ENCODE peak calls at places on chromosome 17, in six cellular contexts. G is testis, X is breast epithelium, V is fibroblast of lung, I is neural progenitor cell, L is right cardiac atrium. A is an unnamed sample.
A peak's percentile ranks its signal among the peaks of the same experiment; 100 is the strongest.

GRCh38 chr17:63476494-63476856 is 386 bp upstream of the ACE start:
- DNase-seq in L (peak; percentile 51), I (peak; percentile 71), G (no peak), V (no peak), X (no peak), A (no peak)

GRCh38 chr17:13600475-13601316 is 1.0 kb downstream of the HS3ST3A1 start:
- DNase-seq in L (peak; percentile 47), I (peak; percentile 73), X (no peak), V (peak; percentile 38), G (no peak), A (no peak)

GRCh38 chr17:66123163-66123562 is 68.8 kb downstream of the CEP112 start:
- DNase-seq in X (no peak), V (peak; percentile 28), G (no peak), L (no peak), I (peak; percentile 4), A (peak; percentile 5)

GRCh38 chr17:16980813-16981731 is 9.2 kb upstream of the TNFRSF13B start:
- DNase-seq in X (no peak), I (no peak), G (no peak), L (no peak), V (no peak), A (no peak)

GRCh38 chr17:72360386-72360940 is 239.6 kb downstream of the SOX9 start:
- DNase-seq in V (no peak), L (no peak), G (no peak), X (no peak), I (no peak), A (no peak)

GRCh38 chr17:42685831-42686230 is 3.5 kb downstream of the CNTNAP1 start:
- DNase-seq in X (no peak), L (peak; percentile 43), V (no peak), I (no peak), G (no peak), A (no peak)

GRCh38 chr17:67434061-67434525 is 57.0 kb downstream of the PITPNC1 start:
- DNase-seq in L (peak; percentile 80), G (no peak), I (no peak), V (no peak), X (no peak), A (peak; percentile 81)

GRCh38 chr17:28993645-28994426 is 12.0 kb downstream of the SEZ6 start:
- DNase-seq in G (no peak), I (no peak), V (no peak), X (no peak), L (no peak), A (no peak)

GRCh38 chr17:3796822-3797170 is 4.2 kb downstream of the ITGAE start:
- DNase-seq in X (no peak), V (no peak), L (no peak), I (no peak), G (no peak), A (no peak)

GRCh38 chr17:39659286-39660010 is 5.7 kb upstream of the TCAP start:
- DNase-seq in X (no peak), G (no peak), V (no peak), L (peak; percentile 63), I (no peak), A (no peak)

GRCh38 chr17:37190493-37190892 is 185.3 kb upstream of the C17orf78 start:
- DNase-seq in G (no peak), V (no peak), I (no peak), X (no peak), L (no peak), A (no peak)

GRCh38 chr17:9883451-9883850 is 21.6 kb downstream of the RCVRN start:
- DNase-seq in V (no peak), I (no peak), X (no peak), G (no peak), L (no peak), A (no peak)

GRCh38 chr17:79231766-79232287 is 157.2 kb downstream of the ENGASE start:
- DNase-seq in V (no peak), X (no peak), L (no peak), I (no peak), G (no peak), A (no peak)

GRCh38 chr17:72702136-72702735 is 390.3 kb downstream of the SLC39A11 start:
- DNase-seq in V (peak; percentile 72), I (no peak), G (no peak), X (no peak), L (no peak), A (peak; percentile 68)

GRCh38 chr17:65466547-65466946 is 94.9 kb downstream of the AXIN2 start:
- DNase-seq in I (no peak), G (no peak), V (no peak), X (no peak), L (no peak), A (no peak)

GRCh38 chr17:79844869-79845600 is 5.8 kb upstream of the CBX4 start:
- DNase-seq in X (no peak), V (no peak), G (no peak), L (peak; percentile 85), I (peak; percentile 85), A (peak; percentile 60)

GRCh38 chr17:41494524-41494923 is 4.8 kb upstream of the KRT36 start:
- DNase-seq in V (no peak), X (no peak), I (no peak), L (no peak), G (no peak), A (no peak)

GRCh38 chr17:64345691-64346376 is 44.8 kb downstream of the PECAM1 start:
- DNase-seq in V (no peak), G (no peak), I (no peak), L (peak; percentile 60), X (no peak), A (no peak)

GRCh38 chr17:67161573-67161972 is 83.4 kb downstream of the HELZ start:
- DNase-seq in L (no peak), G (no peak), I (no peak), X (no peak), V (no peak), A (no peak)

GRCh38 chr17:10123093-10123492 is 75.3 kb downstream of the GAS7 start:
- DNase-seq in V (no peak), X (no peak), L (peak; percentile 83), I (no peak), G (no peak), A (no peak)

GRCh38 chr17:57132663-57133062 is 47.6 kb downstream of the AKAP1 start:
- DNase-seq in G (no peak), X (no peak), L (no peak), V (no peak), I (peak; percentile 20), A (no peak)

GRCh38 chr17:4497101-4497824 is 1.4 kb upstream of the SPNS2 start:
- DNase-seq in L (peak; percentile 38), X (no peak), G (no peak), I (no peak), V (no peak), A (peak; percentile 21)

GRCh38 chr17:72590382-72590781 is 469.6 kb downstream of the SOX9 start:
- DNase-seq in X (no peak), G (no peak), I (no peak), V (peak; percentile 89), L (no peak), A (no peak)

GRCh38 chr17:67441052-67441738 is 64.1 kb downstream of the PITPNC1 start:
- DNase-seq in G (no peak), V (peak; percentile 53), I (peak; percentile 73), X (no peak), L (no peak), A (peak; percentile 90)

GRCh38 chr17:2085648-2085949 is 30.7 kb downstream of the HIC1 start:
- DNase-seq in L (peak; percentile 85), V (peak; percentile 68), I (no peak), X (no peak), G (no peak), A (no peak)
- H3K4me1 ChIP-seq in L (peaks cover 57% of the 10 kb centered on the region), V (peaks cover 67% of the 10 kb centered on the region), I (peaks cover 10% of the 10 kb centered on the region), X (peaks cover 28% of the 10 kb centered on the region), G (peaks cover 70% of the 10 kb centered on the region), A (peaks cover under 1% of the 10 kb centered on the region)

GRCh38 chr17:38578229-38578628 is 27.5 kb downstream of the SRCIN1 start:
- DNase-seq in V (no peak), I (peak; percentile 72), G (no peak), X (no peak), L (peak; percentile 45), A (no peak)
- H3K27me3 ChIP-seq in V (peaks cover 58% of the 10 kb centered on the region), I (peaks cover 79% of the 10 kb centered on the region), G (no peaks in the 10 kb centered on the region), X (peaks cover 20% of the 10 kb centered on the region), L (no peaks in the 10 kb centered on the region), A (peaks cover 25% of the 10 kb centered on the region)

GRCh38 chr17:50935201-50936124 is 69.3 kb upstream of the TOB1 start:
- DNase-seq in V (no peak), L (no peak), G (peak; percentile 86), X (peak; percentile 84), I (no peak), A (no peak)

GRCh38 chr17:50934672-50935200 is 68.6 kb upstream of the TOB1 start:
- DNase-seq in X (no peak), L (peak; percentile 17), I (no peak), V (no peak), G (no peak), A (no peak)

GRCh38 chr17:50934161-50934560 is 68.0 kb upstream of the TOB1 start:
- DNase-seq in L (no peak), G (no peak), V (no peak), X (no peak), I (no peak), A (no peak)

GRCh38 chr17:50931003-50931878 is 65.1 kb upstream of the TOB1 start:
- DNase-seq in G (peak; percentile 81), I (peak; percentile 95), L (peak; percentile 96), V (peak; percentile 85), X (no peak), A (peak; percentile 71)

GRCh38 chr17:50932584-50932901 is 66.4 kb upstream of the TOB1 start:
- DNase-seq in I (no peak), L (no peak), X (no peak), G (no peak), V (no peak), A (no peak)
- H3K4me1 ChIP-seq in I (peaks cover 21% of the 10 kb centered on the region), L (peaks cover 3% of the 10 kb centered on the region), X (peaks cover 4% of the 10 kb centered on the region), G (peaks cover 11% of the 10 kb centered on the region), V (peaks cover 7% of the 10 kb centered on the region), A (peaks cover 6% of the 10 kb centered on the region)

DNA sequence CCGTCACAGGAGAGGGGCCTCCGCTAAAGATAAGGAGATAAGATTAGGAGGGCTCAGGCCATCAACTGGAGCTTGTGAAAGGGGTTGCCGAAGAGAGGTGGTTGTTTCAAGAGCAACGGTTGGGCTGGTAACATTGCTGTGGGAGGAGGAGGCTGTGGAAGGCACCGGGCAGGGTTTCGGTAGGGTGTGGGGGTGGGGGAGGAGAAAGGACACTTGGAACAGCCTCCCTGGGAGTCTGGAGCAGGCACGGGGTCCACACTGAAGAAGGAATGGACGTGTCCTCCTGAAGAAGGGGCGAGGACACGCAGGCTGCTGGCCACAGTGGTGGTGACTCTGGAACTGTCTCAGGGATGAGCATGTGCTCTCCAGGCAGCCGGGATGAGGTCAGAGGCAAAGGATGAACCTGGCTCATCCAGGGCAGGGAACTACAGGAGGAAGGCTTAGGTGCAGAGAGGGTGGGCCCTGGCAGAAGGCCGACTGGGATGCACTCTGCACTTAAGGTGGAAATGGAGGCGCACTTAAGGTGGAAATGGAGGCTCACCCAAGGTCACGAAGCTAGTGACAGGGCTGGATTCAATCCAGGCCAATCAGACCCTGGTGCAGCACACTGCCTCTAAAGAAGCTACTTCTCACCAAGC is 1.1 kb upstream of the EPX start:
- DNase-seq in G (no peak), X (no peak), L (no peak), I (no peak), V (no peak), A (no peak)
- H3K27me3 ChIP-seq in G (no peaks in the 10 kb centered on the region), X (peaks cover 8% of the 10 kb centered on the region), L (no peaks in the 10 kb centered on the region), I (peaks cover 5% of the 10 kb centered on the region), V (peaks cover 8% of the 10 kb centered on the region), A (peaks cover 1% of the 10 kb centered on the region)

A was measured in A673.